ENCODE peak calls at places on chromosomes 6 and 20, in four cellular contexts. One of them, this sample, is unnamed. For H3K4me1, the result is how much of the 10 kb centered on the place peaks cover.

GRCh38 chr6:49935387-49935786 is 28.6 kb downstream of the DEFB114 start:
- DNase-seq in heart left ventricle: no peak
- DNase-seq in HCT116: no peak
- DNase-seq in adrenal gland: no peak
- DNase-seq in this sample: no peak

GRCh38 chr20:4435210-4435609 is 286.5 kb upstream of the PRND start:
- DNase-seq in heart left ventricle: no peak
- DNase-seq in HCT116: no peak
- DNase-seq in adrenal gland: no peak
- DNase-seq in this sample: no peak

GRCh38 chr6:78605909-78606446 is 261.4 kb upstream of the IRAK1BP1 start:
- DNase-seq in heart left ventricle: no peak
- DNase-seq in HCT116: no peak
- DNase-seq in adrenal gland: peak
- DNase-seq in this sample: no peak

GRCh38 chr6:41399424-41399823 is 64.0 kb downstream of the NCR2 start:
- DNase-seq in heart left ventricle: no peak
- DNase-seq in HCT116: no peak
- DNase-seq in adrenal gland: no peak
- DNase-seq in this sample: no peak

GRCh38 chr6:139153876-139154275 is 19.0 kb downstream of the HECA start:
- DNase-seq in heart left ventricle: no peak
- DNase-seq in HCT116: no peak
- DNase-seq in adrenal gland: no peak
- DNase-seq in this sample: no peak

GRCh38 chr6:108160009-108160408 is 5.8 kb upstream of the NR2E1 start:
- DNase-seq in heart left ventricle: no peak
- DNase-seq in HCT116: no peak
- DNase-seq in adrenal gland: no peak
- DNase-seq in this sample: no peak

GRCh38 chr20:35563834-35564233 is 22.0 kb downstream of the ERGIC3 start:
- DNase-seq in heart left ventricle: no peak
- DNase-seq in HCT116: no peak
- DNase-seq in adrenal gland: no peak
- DNase-seq in this sample: no peak

GRCh38 chr20:47320990-47321805 is 35.3 kb downstream of the ZMYND8 start:
- DNase-seq in heart left ventricle: no peak
- DNase-seq in HCT116: no peak
- DNase-seq in adrenal gland: no peak
- DNase-seq in this sample: no peak

GRCh38 chr6:159984268-159984786 is 15.4 kb downstream of the IGF2R start:
- DNase-seq in heart left ventricle: no peak
- DNase-seq in HCT116: no peak
- DNase-seq in adrenal gland: peak
- DNase-seq in this sample: no peak

GRCh38 chr6:149938571-149939462 is 3.0 kb upstream of the ULBP2 start:
- DNase-seq in heart left ventricle: no peak
- DNase-seq in HCT116: no peak
- DNase-seq in adrenal gland: no peak
- DNase-seq in this sample: no peak

GRCh38 chr6:6407061-6407723 is 86.7 kb upstream of the F13A1 start:
- DNase-seq in heart left ventricle: no peak
- DNase-seq in HCT116: no peak
- DNase-seq in adrenal gland: no peak
- DNase-seq in this sample: no peak

GRCh38 chr20:25285091-25285647 is 37.3 kb downstream of the PYGB start:
- DNase-seq in heart left ventricle: peak
- DNase-seq in HCT116: no peak
- DNase-seq in adrenal gland: no peak
- DNase-seq in this sample: no peak

GRCh38 chr20:33394718-33395117 is 6.6 kb downstream of the CDK5RAP1 start:
- DNase-seq in heart left ventricle: no peak
- DNase-seq in HCT116: no peak
- DNase-seq in adrenal gland: no peak
- DNase-seq in this sample: no peak

GRCh38 chr6:28105286-28105685 is 19.1 kb upstream of the ZSCAN16 start:
- DNase-seq in heart left ventricle: no peak
- DNase-seq in HCT116: no peak
- DNase-seq in adrenal gland: no peak
- DNase-seq in this sample: no peak

GRCh38 chr6:71387179-71387578 is 98.6 kb downstream of the OGFRL1 start:
- DNase-seq in heart left ventricle: no peak
- DNase-seq in HCT116: no peak
- DNase-seq in adrenal gland: no peak
- DNase-seq in this sample: no peak
- H3K27ac ChIP-seq in heart left ventricle: no peak
- H3K27ac ChIP-seq in HCT116: no peak
- H3K27ac ChIP-seq in adrenal gland: no peak
- H3K27ac ChIP-seq in this sample: peak

DNA sequence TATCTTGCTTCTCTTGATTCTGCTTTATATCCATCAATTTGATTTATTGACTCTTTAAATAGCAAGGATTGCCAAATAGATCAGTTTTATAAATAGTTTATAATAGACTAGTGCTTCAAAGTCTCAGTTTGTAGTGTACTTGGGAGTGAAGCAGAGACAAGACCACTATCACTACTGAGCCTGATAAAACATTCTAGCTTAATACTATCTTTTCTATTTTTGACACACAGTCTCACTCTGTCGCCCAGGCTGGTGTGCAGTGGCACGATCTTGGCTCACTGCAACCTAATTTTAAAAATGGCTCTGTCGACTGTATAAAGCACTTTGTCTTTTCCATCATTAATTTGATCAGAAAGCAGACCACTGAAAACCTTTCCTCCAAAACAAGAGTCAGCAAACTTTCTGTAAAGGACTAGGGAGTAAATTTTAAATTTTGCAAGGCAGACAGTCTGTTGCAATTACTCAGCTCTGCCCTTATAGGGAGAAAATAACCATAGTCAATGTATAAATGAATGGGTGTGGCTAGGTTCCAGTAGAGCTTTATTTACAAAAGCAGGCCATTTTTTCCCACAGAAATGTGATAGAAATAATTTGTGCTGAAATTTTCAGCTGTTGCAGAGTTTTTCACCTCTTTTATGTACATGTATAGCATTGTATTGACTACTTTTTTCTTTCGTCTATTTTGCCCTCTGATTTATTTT is 7.5 kb downstream of the AMD1 start:
- DNase-seq in heart left ventricle: no peak
- DNase-seq in HCT116: no peak
- DNase-seq in adrenal gland: no peak
- DNase-seq in this sample: no peak
- H3K4me1 ChIP-seq in heart left ventricle: half or more
- H3K4me1 ChIP-seq in HCT116: under half
- H3K4me1 ChIP-seq in adrenal gland: half or more
- H3K4me1 ChIP-seq in this sample: half or more

DNA sequence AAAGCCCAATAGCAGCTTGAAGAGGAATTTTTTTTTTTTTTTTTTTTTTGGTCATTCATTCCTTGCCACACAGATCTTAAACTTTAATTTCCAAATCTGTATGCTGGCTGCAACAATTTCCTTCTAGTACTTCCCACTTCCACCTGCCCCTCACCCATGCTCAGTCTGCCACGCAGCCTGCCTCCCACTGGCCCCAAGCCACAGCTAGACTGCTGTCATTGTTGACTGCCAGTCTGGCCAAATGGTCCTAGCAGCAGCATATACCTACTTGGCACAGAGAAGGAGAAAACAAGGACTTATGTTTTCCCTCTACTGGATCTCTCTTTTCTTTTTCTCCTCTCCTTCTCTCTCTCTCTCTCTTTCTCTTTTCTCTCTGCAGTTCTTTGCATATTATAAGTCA is 118.3 kb upstream of the HEY2 start:
- DNase-seq in heart left ventricle: no peak
- DNase-seq in HCT116: no peak
- DNase-seq in adrenal gland: no peak
- DNase-seq in this sample: no peak
- TF ChIP-seq POLR2A in heart left ventricle: no peak
- TF ChIP-seq POLR2A in HCT116: no peak
- TF ChIP-seq POLR2A in adrenal gland: no peak
- TF ChIP-seq POLR2A in this sample: no peak

GRCh38 chr6:132731086-132731485 is 17.2 kb upstream of the VNN1 start:
- DNase-seq in heart left ventricle: no peak
- DNase-seq in HCT116: no peak
- DNase-seq in adrenal gland: no peak
- DNase-seq in this sample: no peak
- H3K27ac ChIP-seq in heart left ventricle: no peak
- H3K27ac ChIP-seq in HCT116: no peak
- H3K27ac ChIP-seq in adrenal gland: no peak
- H3K27ac ChIP-seq in this sample: no peak

GRCh38 chr6:17866876-17867444 is 120.5 kb downstream of the KIF13A start:
- DNase-seq in heart left ventricle: no peak
- DNase-seq in HCT116: no peak
- DNase-seq in adrenal gland: no peak
- DNase-seq in this sample: no peak

GRCh38 chr6:17865243-17865642 is 122.2 kb downstream of the KIF13A start:
- DNase-seq in heart left ventricle: no peak
- DNase-seq in HCT116: peak
- DNase-seq in adrenal gland: no peak
- DNase-seq in this sample: peak

GRCh38 chr6:17861361-17861760 is 126.1 kb downstream of the KIF13A start:
- DNase-seq in heart left ventricle: no peak
- DNase-seq in HCT116: no peak
- DNase-seq in adrenal gland: no peak
- DNase-seq in this sample: no peak

GRCh38 chr6:17865798-17866725 is 121.4 kb downstream of the KIF13A start:
- DNase-seq in heart left ventricle: peak
- DNase-seq in HCT116: peak
- DNase-seq in adrenal gland: peak
- DNase-seq in this sample: peak

GRCh38 chr6:17863971-17864754 is 123.3 kb downstream of the KIF13A start:
- DNase-seq in heart left ventricle: peak
- DNase-seq in HCT116: peak
- DNase-seq in adrenal gland: peak
- DNase-seq in this sample: no peak
- H3K4me1 ChIP-seq in heart left ventricle: half or more
- H3K4me1 ChIP-seq in HCT116: half or more
- H3K4me1 ChIP-seq in adrenal gland: half or more
- H3K4me1 ChIP-seq in this sample: under half

GRCh38 chr20:31605902-31606677 is 1.0 kb downstream of the ID1 start:
- DNase-seq in heart left ventricle: peak
- DNase-seq in HCT116: no peak
- DNase-seq in adrenal gland: no peak
- DNase-seq in this sample: peak

GRCh38 chr20:31604567-31605030 is 490 bp upstream of the ID1 start:
- DNase-seq in heart left ventricle: no peak
- DNase-seq in HCT116: no peak
- DNase-seq in adrenal gland: no peak
- DNase-seq in this sample: no peak

GRCh38 chr20:31606678-31606927 is 1.5 kb downstream of the ID1 start:
- DNase-seq in heart left ventricle: no peak
- DNase-seq in HCT116: no peak
- DNase-seq in adrenal gland: no peak
- DNase-seq in this sample: no peak

GRCh38 chr20:31603822-31604566 is 1.1 kb upstream of the ID1 start:
- DNase-seq in heart left ventricle: peak
- DNase-seq in HCT116: peak
- DNase-seq in adrenal gland: peak
- DNase-seq in this sample: peak

DNA sequence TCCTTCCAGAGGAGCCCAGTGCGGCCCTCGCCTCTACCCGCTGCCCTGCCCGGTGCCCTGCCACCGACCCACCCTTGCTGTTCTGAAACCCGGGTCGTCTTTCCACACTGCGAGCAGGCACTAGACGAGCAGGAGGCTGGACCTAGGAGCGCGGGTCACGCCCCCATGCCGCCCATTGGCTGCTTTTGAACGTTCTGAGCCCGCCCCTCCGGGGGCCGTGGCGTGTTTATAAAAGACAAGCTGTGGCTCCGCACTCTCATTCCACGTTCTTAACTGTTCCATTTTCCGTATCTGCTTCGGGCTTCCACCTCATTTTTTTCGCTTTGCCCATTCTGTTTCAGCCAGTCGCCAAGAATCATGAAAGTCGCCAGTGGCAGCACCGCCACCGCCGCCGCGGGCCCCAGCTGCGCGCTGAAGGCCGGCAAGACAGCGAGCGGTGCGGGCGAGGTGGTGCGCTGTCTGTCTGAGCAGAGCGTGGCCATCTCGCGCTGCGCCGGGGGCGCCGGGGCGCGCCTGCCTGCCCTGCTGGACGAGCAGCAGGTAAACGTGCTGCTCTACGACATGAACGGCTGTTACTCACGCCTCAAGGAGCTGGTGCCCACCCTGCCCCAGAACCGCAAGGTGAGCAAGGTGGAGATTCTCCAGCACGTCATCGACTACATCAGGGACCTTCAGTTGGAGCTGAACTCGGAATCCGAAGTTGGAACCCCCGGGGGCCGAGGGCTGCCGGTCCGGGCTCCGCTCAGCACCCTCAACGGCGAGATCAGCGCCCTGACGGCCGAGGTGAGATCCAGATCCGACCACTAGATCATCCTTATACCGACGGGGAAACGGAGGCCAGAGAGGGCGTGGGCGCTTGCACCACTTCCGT is at the start of gene ID1:
- DNase-seq in heart left ventricle: peak
- DNase-seq in HCT116: peak
- DNase-seq in adrenal gland: peak
- DNase-seq in this sample: peak
- TF ChIP-seq POLR2A in heart left ventricle: peak
- TF ChIP-seq POLR2A in HCT116: peak
- TF ChIP-seq POLR2A in adrenal gland: peak
- TF ChIP-seq POLR2A in this sample: peak